ENCODE peak calls at places on chromosomes 7 and 10, in seven cellular contexts. One of them, this sample, is unnamed.

GRCh38 chr10:82089327-82089726 is 214.3 kb downstream of the NRG3 start:
- DNase-seq in heart right ventricle: no peak
- DNase-seq in stimulated activated CD4-positive, alpha-beta T cell treated with anti-CD3 and anti-CD28 coated beads, Interleukin-1b, Interleukin-23, amount 100 ng/mL, for 1 hour: no peak
- DNase-seq in GM10248: no peak
- DNase-seq in astrocyte of the spinal cord: no peak
- DNase-seq in SW 1271: no peak
- DNase-seq in MV-4-11: no peak
- DNase-seq in this sample: no peak

GRCh38 chr7:142974618-142975017 is 12.5 kb upstream of the KEL start:
- DNase-seq in heart right ventricle: no peak
- DNase-seq in stimulated activated CD4-positive, alpha-beta T cell treated with anti-CD3 and anti-CD28 coated beads, Interleukin-1b, Interleukin-23, amount 100 ng/mL, for 1 hour: no peak
- DNase-seq in GM10248: no peak
- DNase-seq in astrocyte of the spinal cord: no peak
- DNase-seq in SW 1271: no peak
- DNase-seq in MV-4-11: peak
- DNase-seq in this sample: no peak

GRCh38 chr7:33841658-33842057 is 63.7 kb upstream of the BMPER start:
- DNase-seq in heart right ventricle: no peak
- DNase-seq in stimulated activated CD4-positive, alpha-beta T cell treated with anti-CD3 and anti-CD28 coated beads, Interleukin-1b, Interleukin-23, amount 100 ng/mL, for 1 hour: no peak
- DNase-seq in GM10248: no peak
- DNase-seq in astrocyte of the spinal cord: no peak
- DNase-seq in SW 1271: no peak
- DNase-seq in MV-4-11: no peak
- DNase-seq in this sample: peak

GRCh38 chr10:130816116-130816901 is 495.2 kb downstream of the TCERG1L start:
- DNase-seq in heart right ventricle: no peak
- DNase-seq in stimulated activated CD4-positive, alpha-beta T cell treated with anti-CD3 and anti-CD28 coated beads, Interleukin-1b, Interleukin-23, amount 100 ng/mL, for 1 hour: no peak
- DNase-seq in GM10248: no peak
- DNase-seq in astrocyte of the spinal cord: no peak
- DNase-seq in SW 1271: no peak
- DNase-seq in MV-4-11: no peak
- DNase-seq in this sample: no peak

GRCh38 chr10:60406182-60406581 is 16.5 kb upstream of the ANK3 start:
- DNase-seq in heart right ventricle: no peak
- DNase-seq in stimulated activated CD4-positive, alpha-beta T cell treated with anti-CD3 and anti-CD28 coated beads, Interleukin-1b, Interleukin-23, amount 100 ng/mL, for 1 hour: no peak
- DNase-seq in GM10248: no peak
- DNase-seq in astrocyte of the spinal cord: no peak
- DNase-seq in SW 1271: no peak
- DNase-seq in MV-4-11: peak
- DNase-seq in this sample: no peak

GRCh38 chr10:3091346-3091787 is 24.0 kb downstream of the PFKP start:
- DNase-seq in heart right ventricle: no peak
- DNase-seq in stimulated activated CD4-positive, alpha-beta T cell treated with anti-CD3 and anti-CD28 coated beads, Interleukin-1b, Interleukin-23, amount 100 ng/mL, for 1 hour: no peak
- DNase-seq in GM10248: no peak
- DNase-seq in astrocyte of the spinal cord: peak
- DNase-seq in SW 1271: peak
- DNase-seq in MV-4-11: peak
- DNase-seq in this sample: peak

GRCh38 chr10:71494470-71494869 is 97.8 kb downstream of the CDH23 start:
- DNase-seq in heart right ventricle: no peak
- DNase-seq in stimulated activated CD4-positive, alpha-beta T cell treated with anti-CD3 and anti-CD28 coated beads, Interleukin-1b, Interleukin-23, amount 100 ng/mL, for 1 hour: no peak
- DNase-seq in GM10248: no peak
- DNase-seq in astrocyte of the spinal cord: no peak
- DNase-seq in SW 1271: no peak
- DNase-seq in MV-4-11: no peak
- DNase-seq in this sample: no peak

GRCh38 chr10:117461766-117462423 is 80.7 kb upstream of the EMX2 start:
- DNase-seq in heart right ventricle: no peak
- DNase-seq in stimulated activated CD4-positive, alpha-beta T cell treated with anti-CD3 and anti-CD28 coated beads, Interleukin-1b, Interleukin-23, amount 100 ng/mL, for 1 hour: no peak
- DNase-seq in GM10248: no peak
- DNase-seq in astrocyte of the spinal cord: peak
- DNase-seq in SW 1271: peak
- DNase-seq in MV-4-11: peak
- DNase-seq in this sample: peak

GRCh38 chr7:44136731-44137130 is 4.4 kb downstream of the MYL7 start:
- DNase-seq in heart right ventricle: no peak
- DNase-seq in stimulated activated CD4-positive, alpha-beta T cell treated with anti-CD3 and anti-CD28 coated beads, Interleukin-1b, Interleukin-23, amount 100 ng/mL, for 1 hour: no peak
- DNase-seq in GM10248: no peak
- DNase-seq in astrocyte of the spinal cord: no peak
- DNase-seq in SW 1271: no peak
- DNase-seq in MV-4-11: no peak
- DNase-seq in this sample: no peak

GRCh38 chr7:137423321-137423720 is 79.8 kb upstream of the PTN start:
- DNase-seq in heart right ventricle: no peak
- DNase-seq in stimulated activated CD4-positive, alpha-beta T cell treated with anti-CD3 and anti-CD28 coated beads, Interleukin-1b, Interleukin-23, amount 100 ng/mL, for 1 hour: no peak
- DNase-seq in GM10248: no peak
- DNase-seq in astrocyte of the spinal cord: peak
- DNase-seq in SW 1271: no peak
- DNase-seq in MV-4-11: no peak
- DNase-seq in this sample: no peak

GRCh38 chr7:128809363-128809762 is 17.6 kb downstream of the CCDC136 start:
- DNase-seq in heart right ventricle: no peak
- DNase-seq in stimulated activated CD4-positive, alpha-beta T cell treated with anti-CD3 and anti-CD28 coated beads, Interleukin-1b, Interleukin-23, amount 100 ng/mL, for 1 hour: no peak
- DNase-seq in GM10248: no peak
- DNase-seq in astrocyte of the spinal cord: no peak
- DNase-seq in SW 1271: no peak
- DNase-seq in MV-4-11: no peak
- DNase-seq in this sample: no peak

GRCh38 chr10:60958892-60959601 is 15.1 kb upstream of the RHOBTB1 start:
- DNase-seq in heart right ventricle: no peak
- DNase-seq in stimulated activated CD4-positive, alpha-beta T cell treated with anti-CD3 and anti-CD28 coated beads, Interleukin-1b, Interleukin-23, amount 100 ng/mL, for 1 hour: no peak
- DNase-seq in GM10248: no peak
- DNase-seq in astrocyte of the spinal cord: peak
- DNase-seq in SW 1271: no peak
- DNase-seq in MV-4-11: no peak
- DNase-seq in this sample: peak

GRCh38 chr7:30468791-30469190 is 9.8 kb downstream of the NOD1 start:
- DNase-seq in heart right ventricle: no peak
- DNase-seq in stimulated activated CD4-positive, alpha-beta T cell treated with anti-CD3 and anti-CD28 coated beads, Interleukin-1b, Interleukin-23, amount 100 ng/mL, for 1 hour: no peak
- DNase-seq in GM10248: no peak
- DNase-seq in astrocyte of the spinal cord: no peak
- DNase-seq in SW 1271: no peak
- DNase-seq in MV-4-11: no peak
- DNase-seq in this sample: peak

GRCh38 chr7:85186083-85186520 is 754 bp downstream of the SEMA3D start:
- DNase-seq in heart right ventricle: peak
- DNase-seq in stimulated activated CD4-positive, alpha-beta T cell treated with anti-CD3 and anti-CD28 coated beads, Interleukin-1b, Interleukin-23, amount 100 ng/mL, for 1 hour: no peak
- DNase-seq in GM10248: peak
- DNase-seq in astrocyte of the spinal cord: peak
- DNase-seq in SW 1271: peak
- DNase-seq in MV-4-11: no peak
- DNase-seq in this sample: peak

GRCh38 chr7:153941061-153941460 is 111.1 kb upstream of the DPP6 start:
- DNase-seq in heart right ventricle: no peak
- DNase-seq in stimulated activated CD4-positive, alpha-beta T cell treated with anti-CD3 and anti-CD28 coated beads, Interleukin-1b, Interleukin-23, amount 100 ng/mL, for 1 hour: no peak
- DNase-seq in GM10248: no peak
- DNase-seq in astrocyte of the spinal cord: no peak
- DNase-seq in SW 1271: no peak
- DNase-seq in MV-4-11: no peak
- DNase-seq in this sample: no peak

GRCh38 chr10:131694963-131695813 is 205.6 kb upstream of the PPP2R2D start:
- DNase-seq in heart right ventricle: no peak
- DNase-seq in stimulated activated CD4-positive, alpha-beta T cell treated with anti-CD3 and anti-CD28 coated beads, Interleukin-1b, Interleukin-23, amount 100 ng/mL, for 1 hour: no peak
- DNase-seq in GM10248: no peak
- DNase-seq in astrocyte of the spinal cord: no peak
- DNase-seq in SW 1271: no peak
- DNase-seq in MV-4-11: no peak
- DNase-seq in this sample: no peak

GRCh38 chr7:50304158-50304910 is at the start of gene IKZF1:
- DNase-seq in heart right ventricle: peak
- DNase-seq in stimulated activated CD4-positive, alpha-beta T cell treated with anti-CD3 and anti-CD28 coated beads, Interleukin-1b, Interleukin-23, amount 100 ng/mL, for 1 hour: no peak
- DNase-seq in GM10248: peak
- DNase-seq in astrocyte of the spinal cord: no peak
- DNase-seq in SW 1271: no peak
- DNase-seq in MV-4-11: peak
- DNase-seq in this sample: peak